ENCODE peak calls at places on chromosomes 4 and X, in ten cellular contexts. One of them, this sample, is unnamed.

GRCh38 chr4:177759714-177760113 is 317.5 kb upstream of the AGA start:
- DNase-seq in AG09319: no peak
- DNase-seq in MM.1S: no peak
- DNase-seq in psoas muscle: no peak
- DNase-seq in heart right ventricle: no peak
- DNase-seq in retinal pigment epithelial cell: no peak
- DNase-seq in fibroblast of pulmonary artery: no peak
- DNase-seq in IMR-90: no peak
- DNase-seq in neural crest cell: no peak
- DNase-seq in GM23338: no peak
- DNase-seq in this sample: no peak

GRCh38 chr4:10123227-10124101 is 6.9 kb upstream of the WDR1 start:
- DNase-seq in AG09319: no peak
- DNase-seq in MM.1S: peak
- DNase-seq in psoas muscle: no peak
- DNase-seq in heart right ventricle: no peak
- DNase-seq in retinal pigment epithelial cell: no peak
- DNase-seq in fibroblast of pulmonary artery: peak
- DNase-seq in IMR-90: peak
- DNase-seq in neural crest cell: peak
- DNase-seq in GM23338: peak
- DNase-seq in this sample: no peak

GRCh38 chr4:112589207-112589606 is 47.5 kb downstream of the ZGRF1 start:
- DNase-seq in AG09319: no peak
- DNase-seq in MM.1S: no peak
- DNase-seq in psoas muscle: no peak
- DNase-seq in heart right ventricle: no peak
- DNase-seq in retinal pigment epithelial cell: no peak
- DNase-seq in fibroblast of pulmonary artery: peak
- DNase-seq in IMR-90: peak
- DNase-seq in neural crest cell: no peak
- DNase-seq in GM23338: no peak
- DNase-seq in this sample: no peak

GRCh38 chr4:154617820-154618317 is 5.4 kb upstream of the FGG start:
- DNase-seq in AG09319: no peak
- DNase-seq in MM.1S: no peak
- DNase-seq in psoas muscle: no peak
- DNase-seq in heart right ventricle: no peak
- DNase-seq in retinal pigment epithelial cell: no peak
- DNase-seq in fibroblast of pulmonary artery: no peak
- DNase-seq in IMR-90: no peak
- DNase-seq in neural crest cell: no peak
- DNase-seq in GM23338: no peak
- DNase-seq in this sample: no peak

GRCh38 chrX:134542485-134542884 is 82.5 kb downstream of the HPRT1 start:
- DNase-seq in AG09319: no peak
- DNase-seq in MM.1S: no peak
- DNase-seq in psoas muscle: no peak
- DNase-seq in heart right ventricle: peak
- DNase-seq in retinal pigment epithelial cell: no peak
- DNase-seq in fibroblast of pulmonary artery: peak
- DNase-seq in IMR-90: peak
- DNase-seq in neural crest cell: no peak
- DNase-seq in GM23338: peak
- DNase-seq in this sample: no peak

GRCh38 chr4:84298023-84298718 is 200.9 kb downstream of the NKX6-1 start:
- DNase-seq in AG09319: no peak
- DNase-seq in MM.1S: no peak
- DNase-seq in psoas muscle: no peak
- DNase-seq in heart right ventricle: no peak
- DNase-seq in retinal pigment epithelial cell: no peak
- DNase-seq in fibroblast of pulmonary artery: no peak
- DNase-seq in IMR-90: no peak
- DNase-seq in neural crest cell: no peak
- DNase-seq in GM23338: no peak
- DNase-seq in this sample: no peak

GRCh38 chr4:181959121-181959520 is 284.1 kb upstream of the TENM3 start:
- DNase-seq in AG09319: no peak
- DNase-seq in MM.1S: no peak
- DNase-seq in psoas muscle: no peak
- DNase-seq in heart right ventricle: no peak
- DNase-seq in retinal pigment epithelial cell: no peak
- DNase-seq in fibroblast of pulmonary artery: peak
- DNase-seq in IMR-90: peak
- DNase-seq in neural crest cell: no peak
- DNase-seq in GM23338: no peak
- DNase-seq in this sample: no peak

GRCh38 chrX:9153299-9153698 is 119.4 kb upstream of the FAM9B start:
- DNase-seq in AG09319: no peak
- DNase-seq in MM.1S: no peak
- DNase-seq in psoas muscle: no peak
- DNase-seq in heart right ventricle: no peak
- DNase-seq in retinal pigment epithelial cell: no peak
- DNase-seq in fibroblast of pulmonary artery: peak
- DNase-seq in IMR-90: peak
- DNase-seq in neural crest cell: no peak
- DNase-seq in GM23338: no peak
- DNase-seq in this sample: no peak

GRCh38 chr4:18049446-18049845 is 27.9 kb upstream of the LCORL start:
- DNase-seq in AG09319: no peak
- DNase-seq in MM.1S: no peak
- DNase-seq in psoas muscle: no peak
- DNase-seq in heart right ventricle: no peak
- DNase-seq in retinal pigment epithelial cell: no peak
- DNase-seq in fibroblast of pulmonary artery: peak
- DNase-seq in IMR-90: peak
- DNase-seq in neural crest cell: no peak
- DNase-seq in GM23338: no peak
- DNase-seq in this sample: no peak

GRCh38 chrX:1661048-1661921 is 46.4 kb downstream of the ASMT start:
- DNase-seq in AG09319: no peak
- DNase-seq in MM.1S: peak
- DNase-seq in psoas muscle: peak
- DNase-seq in heart right ventricle: no peak
- DNase-seq in retinal pigment epithelial cell: no peak
- DNase-seq in fibroblast of pulmonary artery: no peak
- DNase-seq in IMR-90: no peak
- DNase-seq in neural crest cell: no peak
- DNase-seq in GM23338: peak
- DNase-seq in this sample: peak

GRCh38 chrX:40105016-40105790 is 7.4 kb upstream of the BCOR start:
- DNase-seq in AG09319: no peak
- DNase-seq in MM.1S: peak
- DNase-seq in psoas muscle: peak
- DNase-seq in heart right ventricle: peak
- DNase-seq in retinal pigment epithelial cell: no peak
- DNase-seq in fibroblast of pulmonary artery: no peak
- DNase-seq in IMR-90: no peak
- DNase-seq in neural crest cell: no peak
- DNase-seq in GM23338: no peak
- DNase-seq in this sample: peak

GRCh38 chr4:19381068-19381467 is 870.6 kb upstream of the SLIT2 start:
- DNase-seq in AG09319: no peak
- DNase-seq in MM.1S: no peak
- DNase-seq in psoas muscle: no peak
- DNase-seq in heart right ventricle: no peak
- DNase-seq in retinal pigment epithelial cell: peak
- DNase-seq in fibroblast of pulmonary artery: peak
- DNase-seq in IMR-90: peak
- DNase-seq in neural crest cell: no peak
- DNase-seq in GM23338: no peak
- DNase-seq in this sample: no peak

DNA sequence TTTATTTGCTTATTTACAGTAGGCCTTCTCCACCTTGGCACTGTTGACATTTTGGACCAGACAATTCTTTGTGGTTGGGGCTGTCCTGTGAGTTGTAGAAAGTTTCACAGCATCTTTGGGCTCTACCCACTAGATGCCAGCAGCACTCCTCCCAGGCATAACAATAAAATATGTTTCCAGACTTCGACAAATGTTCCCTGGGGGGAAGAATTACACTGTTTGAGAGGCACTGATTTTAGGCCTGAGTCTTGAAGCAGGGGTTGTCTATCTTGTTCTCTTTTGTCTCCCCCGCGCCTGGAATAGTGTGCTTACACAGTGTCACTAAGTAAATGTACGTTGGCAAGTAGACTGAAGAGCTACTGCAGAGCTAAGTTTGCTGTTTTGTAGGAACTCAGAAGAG is 254.4 kb upstream of the BOD1L1 start:
- DNase-seq in AG09319: no peak
- DNase-seq in MM.1S: no peak
- DNase-seq in psoas muscle: no peak
- DNase-seq in heart right ventricle: no peak
- DNase-seq in retinal pigment epithelial cell: no peak
- DNase-seq in fibroblast of pulmonary artery: peak
- DNase-seq in IMR-90: no peak
- DNase-seq in neural crest cell: no peak
- DNase-seq in GM23338: no peak
- DNase-seq in this sample: no peak
- TF ChIP-seq CTCF in AG09319: peak
- TF ChIP-seq CTCF in MM.1S: peak
- TF ChIP-seq CTCF in psoas muscle: no peak
- TF ChIP-seq CTCF in heart right ventricle: peak
- TF ChIP-seq CTCF in retinal pigment epithelial cell: peak
- TF ChIP-seq CTCF in fibroblast of pulmonary artery: peak
- TF ChIP-seq CTCF in IMR-90: peak
- TF ChIP-seq CTCF in neural crest cell: no peak
- TF ChIP-seq CTCF in GM23338: peak
- TF ChIP-seq CTCF in this sample: no peak

GRCh38 chr4:163554870-163555465 is 60.5 kb downstream of the TMA16 start:
- DNase-seq in AG09319: no peak
- DNase-seq in MM.1S: peak
- DNase-seq in psoas muscle: no peak
- DNase-seq in heart right ventricle: no peak
- DNase-seq in retinal pigment epithelial cell: no peak
- DNase-seq in fibroblast of pulmonary artery: peak
- DNase-seq in IMR-90: peak
- DNase-seq in neural crest cell: no peak
- DNase-seq in GM23338: peak
- DNase-seq in this sample: no peak
- TF ChIP-seq CTCF in AG09319: peak
- TF ChIP-seq CTCF in MM.1S: peak
- TF ChIP-seq CTCF in psoas muscle: peak
- TF ChIP-seq CTCF in heart right ventricle: peak
- TF ChIP-seq CTCF in retinal pigment epithelial cell: peak
- TF ChIP-seq CTCF in fibroblast of pulmonary artery: peak
- TF ChIP-seq CTCF in IMR-90: peak
- TF ChIP-seq CTCF in neural crest cell: peak
- TF ChIP-seq CTCF in GM23338: no peak
- TF ChIP-seq CTCF in this sample: peak

GRCh38 chr4:4593596-4593995 is 51.7 kb upstream of the STX18 start:
- DNase-seq in AG09319: no peak
- DNase-seq in MM.1S: no peak
- DNase-seq in psoas muscle: no peak
- DNase-seq in heart right ventricle: no peak
- DNase-seq in retinal pigment epithelial cell: no peak
- DNase-seq in fibroblast of pulmonary artery: no peak
- DNase-seq in IMR-90: no peak
- DNase-seq in neural crest cell: no peak
- DNase-seq in GM23338: no peak
- DNase-seq in this sample: no peak

GRCh38 chr4:4596720-4597119 is 54.9 kb upstream of the STX18 start:
- DNase-seq in AG09319: no peak
- DNase-seq in MM.1S: no peak
- DNase-seq in psoas muscle: no peak
- DNase-seq in heart right ventricle: no peak
- DNase-seq in retinal pigment epithelial cell: no peak
- DNase-seq in fibroblast of pulmonary artery: no peak
- DNase-seq in IMR-90: no peak
- DNase-seq in neural crest cell: no peak
- DNase-seq in GM23338: no peak
- DNase-seq in this sample: no peak

GRCh38 chr4:4592414-4592813 is 50.6 kb upstream of the STX18 start:
- DNase-seq in AG09319: no peak
- DNase-seq in MM.1S: no peak
- DNase-seq in psoas muscle: no peak
- DNase-seq in heart right ventricle: no peak
- DNase-seq in retinal pigment epithelial cell: no peak
- DNase-seq in fibroblast of pulmonary artery: no peak
- DNase-seq in IMR-90: no peak
- DNase-seq in neural crest cell: no peak
- DNase-seq in GM23338: no peak
- DNase-seq in this sample: no peak

GRCh38 chr4:4594531-4594930 is 52.7 kb upstream of the STX18 start:
- DNase-seq in AG09319: no peak
- DNase-seq in MM.1S: no peak
- DNase-seq in psoas muscle: no peak
- DNase-seq in heart right ventricle: no peak
- DNase-seq in retinal pigment epithelial cell: no peak
- DNase-seq in fibroblast of pulmonary artery: no peak
- DNase-seq in IMR-90: no peak
- DNase-seq in neural crest cell: no peak
- DNase-seq in GM23338: no peak
- DNase-seq in this sample: no peak

GRCh38 chr4:4595252-4595651 is 53.4 kb upstream of the STX18 start:
- DNase-seq in AG09319: no peak
- DNase-seq in MM.1S: no peak
- DNase-seq in psoas muscle: no peak
- DNase-seq in heart right ventricle: no peak
- DNase-seq in retinal pigment epithelial cell: no peak
- DNase-seq in fibroblast of pulmonary artery: no peak
- DNase-seq in IMR-90: no peak
- DNase-seq in neural crest cell: no peak
- DNase-seq in GM23338: peak
- DNase-seq in this sample: no peak
- TF ChIP-seq CTCF in AG09319: no peak
- TF ChIP-seq CTCF in MM.1S: no peak
- TF ChIP-seq CTCF in psoas muscle: no peak
- TF ChIP-seq CTCF in heart right ventricle: no peak
- TF ChIP-seq CTCF in retinal pigment epithelial cell: no peak
- TF ChIP-seq CTCF in fibroblast of pulmonary artery: peak
- TF ChIP-seq CTCF in IMR-90: no peak
- TF ChIP-seq CTCF in neural crest cell: peak
- TF ChIP-seq CTCF in GM23338: no peak
- TF ChIP-seq CTCF in this sample: no peak

DNA sequence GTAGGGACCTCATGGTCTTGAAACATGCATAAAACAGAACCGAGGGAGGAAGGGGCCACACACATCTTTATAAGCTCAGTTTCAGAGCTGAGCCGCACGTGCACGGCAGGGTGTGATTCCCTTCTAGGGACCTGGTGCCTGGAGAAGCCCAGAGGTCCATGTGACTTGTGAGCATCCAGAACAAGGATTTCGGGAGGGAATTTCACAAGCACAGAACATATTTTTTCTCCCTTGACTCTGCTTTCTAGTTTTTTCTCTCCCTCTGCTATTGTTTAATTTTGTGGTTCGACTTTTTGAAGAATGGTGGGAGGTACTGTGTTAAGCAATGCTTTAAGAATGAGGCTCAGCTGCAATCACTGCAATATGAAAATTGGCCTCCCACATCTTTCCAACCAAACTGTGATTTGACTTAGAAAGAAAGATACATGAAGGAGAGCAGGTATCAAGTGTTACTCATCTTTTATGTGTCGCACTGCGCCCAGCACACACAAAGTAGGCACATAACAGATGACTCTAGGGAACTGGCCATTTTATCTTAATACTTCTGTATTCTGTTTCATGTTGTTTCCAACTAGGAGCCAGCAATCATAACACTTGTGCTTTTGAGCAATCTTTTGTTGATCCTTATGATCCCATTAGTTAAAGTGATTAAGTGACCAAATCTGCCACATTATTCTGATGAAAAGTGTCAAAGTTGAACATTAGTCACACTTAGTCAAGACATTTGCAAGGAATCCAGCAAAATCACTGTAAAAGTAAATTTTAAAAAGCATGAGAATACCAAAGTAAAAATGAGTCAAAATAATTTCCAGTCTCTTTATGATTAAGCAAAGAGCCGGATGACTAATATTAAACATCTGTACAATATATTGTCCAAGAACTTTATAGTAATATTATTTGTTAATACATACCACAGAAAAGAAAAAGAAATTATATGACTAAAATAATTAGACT is 86.4 kb downstream of the SHISA3 start:
- DNase-seq in AG09319: no peak
- DNase-seq in MM.1S: no peak
- DNase-seq in psoas muscle: peak
- DNase-seq in heart right ventricle: no peak
- DNase-seq in retinal pigment epithelial cell: peak
- DNase-seq in fibroblast of pulmonary artery: peak
- DNase-seq in IMR-90: peak
- DNase-seq in neural crest cell: no peak
- DNase-seq in GM23338: no peak
- DNase-seq in this sample: no peak
- TF ChIP-seq CTCF in AG09319: no peak
- TF ChIP-seq CTCF in MM.1S: no peak
- TF ChIP-seq CTCF in psoas muscle: no peak
- TF ChIP-seq CTCF in heart right ventricle: no peak
- TF ChIP-seq CTCF in retinal pigment epithelial cell: no peak
- TF ChIP-seq CTCF in fibroblast of pulmonary artery: no peak
- TF ChIP-seq CTCF in IMR-90: no peak
- TF ChIP-seq CTCF in neural crest cell: no peak
- TF ChIP-seq CTCF in GM23338: no peak
- TF ChIP-seq CTCF in this sample: no peak